ENCODE peak calls at places on chromosomes 11 and 22, in eight cellular contexts. K, F, V, C, Y, I, N and U are unnamed samples.
A peak's percentile ranks its signal among the peaks of the same experiment; 100 is the strongest.

GRCh38 chr11:65357856-65358356 is 3.4 kb downstream of the TIGD3 start:
- DNase-seq in K (no peak), F (no peak), V (no peak), C (no peak), Y (no peak), I (no peak), N (no peak), U (no peak)

GRCh38 chr22:41597635-41597953 is 8.0 kb upstream of the PMM1 start:
- DNase-seq in K (no peak), F (no peak), V (no peak), C (no peak), Y (no peak), I (no peak), N (no peak), U (no peak)

GRCh38 chr22:39205344-39206021 is 39.3 kb downstream of the PDGFB start:
- DNase-seq in K (peak; percentile 79), F (peak; percentile 65), V (no peak), C (peak; percentile 53), Y (peak; percentile 47), I (peak; percentile 82), N (no peak), U (no peak)

GRCh38 chr11:58192229-58192628 is 3.4 kb downstream of the OR9Q2 start:
- DNase-seq in K (no peak), F (no peak), V (peak; percentile 68), C (no peak), Y (no peak), I (no peak), N (no peak), U (no peak)

GRCh38 chr11:93248602-93249001 is 50.8 kb upstream of the SLC36A4 start:
- DNase-seq in K (peak; percentile 2), F (peak; percentile 20), V (no peak), C (no peak), Y (no peak), I (no peak), N (no peak), U (no peak)

GRCh38 chr22:19884954-19885751 is 30.5 kb upstream of the GNB1L start:
- DNase-seq in K (no peak), F (no peak), V (no peak), C (no peak), Y (peak; percentile 54), I (no peak), N (no peak), U (peak; percentile 71)

GRCh38 chr11:111665779-111666178 is 63.5 kb downstream of the SIK2 start:
- DNase-seq in K (peak; percentile 73), F (peak; percentile 12), V (no peak), C (no peak), Y (no peak), I (peak; percentile 20), N (no peak), U (no peak)

GRCh38 chr11:10528121-10528520 is 12.9 kb downstream of the RNF141 start:
- DNase-seq in K (peak; percentile 69), F (no peak), V (no peak), C (no peak), Y (no peak), I (no peak), N (no peak), U (no peak)

GRCh38 chr11:128848815-128849455 is 18.2 kb downstream of the KCNJ1 start:
- DNase-seq in K (peak; percentile 42), F (no peak), V (peak; percentile 52), C (peak; percentile 47), Y (no peak), I (peak; percentile 8), N (no peak), U (no peak)

GRCh38 chr11:108632041-108632440 is 32.8 kb upstream of the DDX10 start:
- DNase-seq in K (no peak), F (no peak), V (no peak), C (no peak), Y (no peak), I (no peak), N (no peak), U (no peak)

GRCh38 chr22:38828191-38828590 is 15.6 kb downstream of the NPTXR start:
- DNase-seq in K (no peak), F (no peak), V (no peak), C (no peak), Y (no peak), I (no peak), N (no peak), U (no peak)

GRCh38 chr22:30208631-30209603 is 37.6 kb downstream of the LIF start:
- DNase-seq in K (peak; percentile 91), F (no peak), V (peak; percentile 40), C (no peak), Y (peak; percentile 88), I (no peak), N (no peak), U (peak; percentile 83)

GRCh38 chr22:20319745-20320658 is at the start of gene DGCR6L:
- DNase-seq in K (peak; percentile 89), F (peak; percentile 93), V (peak; percentile 98), C (peak; percentile 94), Y (peak; percentile 97), I (peak; percentile 88), N (peak; percentile 92), U (peak; percentile 96)

GRCh38 chr11:85316967-85317366 is 310.2 kb downstream of the DLG2 start:
- DNase-seq in K (no peak), F (peak; percentile 35), V (no peak), C (no peak), Y (no peak), I (no peak), N (peak; percentile 54), U (no peak)

GRCh38 chr11:58924230-58924629 is 15.1 kb upstream of the GLYATL1 start:
- DNase-seq in K (no peak), F (no peak), V (no peak), C (no peak), Y (no peak), I (no peak), N (no peak), U (no peak)

GRCh38 chr11:113014731-113015455 is 53.7 kb downstream of the NCAM1 start:
- DNase-seq in K (no peak), F (no peak), V (no peak), C (no peak), Y (no peak), I (no peak), N (peak; percentile 78), U (peak; percentile 56)

GRCh38 chr11:97367406-97368083 is 977.7 kb downstream of the JRKL start:
- DNase-seq in K (no peak), F (no peak), V (no peak), C (no peak), Y (no peak), I (no peak), N (no peak), U (no peak)

GRCh38 chr11:64230209-64230984 is at the start of gene DNAJC4:
- DNase-seq in K (peak; percentile 90), F (peak; percentile 78), V (peak; percentile 96), C (peak; percentile 85), Y (peak; percentile 96), I (no peak), N (peak; percentile 95), U (peak; percentile 95)

GRCh38 chr11:75380716-75381420 is 18.4 kb upstream of the RPS3 start:
- DNase-seq in K (peak; percentile 24), F (no peak), V (peak; percentile 75), C (no peak), Y (no peak), I (no peak), N (no peak), U (peak; percentile 48)

GRCh38 chr11:64885367-64886286 is 7.2 kb upstream of the EHD1 start:
- DNase-seq in K (peak; percentile 72), F (no peak), V (peak; percentile 37), C (peak; percentile 53), Y (no peak), I (peak; percentile 46), N (peak; percentile 23), U (no peak)

GRCh38 chr11:76443254-76443935 is 1.4 kb upstream of the EMSY start:
- DNase-seq in K (peak; percentile 11), F (no peak), V (no peak), C (no peak), Y (no peak), I (peak; percentile 27), N (no peak), U (no peak)

GRCh38 chr22:39820266-39820665 is 73.3 kb downstream of the ENTHD1 start:
- DNase-seq in K (peak; percentile 85), F (no peak), V (no peak), C (no peak), Y (no peak), I (peak; percentile 71), N (no peak), U (no peak)

GRCh38 chr11:117934526-117935307 is 5.5 kb upstream of the TMPRSS13 start:
- DNase-seq in K (no peak), F (no peak), V (no peak), C (no peak), Y (peak; percentile 51), I (no peak), N (no peak), U (no peak)

GRCh38 chr11:47067401-47067800 is 109.3 kb downstream of the ARFGAP2 start:
- DNase-seq in K (no peak), F (no peak), V (no peak), C (no peak), Y (no peak), I (no peak), N (no peak), U (no peak)